ENCODE peak calls at places on chromosomes 16 and 17, in seven cellular contexts. One of them, this sample, is unnamed.

GRCh38 chr17:72725432-72726068 is 366.9 kb downstream of the SLC39A11 start:
- DNase-seq in NCI-H1092 treated with DMSO at 0.1 percent for 48 hours: peak
- DNase-seq in stimulated activated CD8-positive, alpha-beta memory T cell treated with anti-CD3 and anti-CD28 coated beads, Interleukin-4, amount 100 ng/mL, for 48 hours: peak
- DNase-seq in NCI-H2029: peak
- DNase-seq in occipital lobe: peak
- DNase-seq in activated T-cell treated with anti-CD3 and anti-CD28 coated beads, Interleukin-2, amount 50 U/mL, for 72 hours: peak
- DNase-seq in CD8-positive, alpha-beta memory T cell: peak
- DNase-seq in this sample: peak

GRCh38 chr17:3691539-3692166 is 4.3 kb downstream of the P2RX5 start:
- DNase-seq in NCI-H1092 treated with DMSO at 0.1 percent for 48 hours: no peak
- DNase-seq in stimulated activated CD8-positive, alpha-beta memory T cell treated with anti-CD3 and anti-CD28 coated beads, Interleukin-4, amount 100 ng/mL, for 48 hours: no peak
- DNase-seq in NCI-H2029: no peak
- DNase-seq in occipital lobe: no peak
- DNase-seq in activated T-cell treated with anti-CD3 and anti-CD28 coated beads, Interleukin-2, amount 50 U/mL, for 72 hours: no peak
- DNase-seq in CD8-positive, alpha-beta memory T cell: no peak
- DNase-seq in this sample: no peak

GRCh38 chr16:57045694-57046381 is 46.5 kb upstream of the CPNE2 start:
- DNase-seq in NCI-H1092 treated with DMSO at 0.1 percent for 48 hours: peak
- DNase-seq in stimulated activated CD8-positive, alpha-beta memory T cell treated with anti-CD3 and anti-CD28 coated beads, Interleukin-4, amount 100 ng/mL, for 48 hours: peak
- DNase-seq in NCI-H2029: no peak
- DNase-seq in occipital lobe: peak
- DNase-seq in activated T-cell treated with anti-CD3 and anti-CD28 coated beads, Interleukin-2, amount 50 U/mL, for 72 hours: no peak
- DNase-seq in CD8-positive, alpha-beta memory T cell: peak
- DNase-seq in this sample: peak

GRCh38 chr17:79102214-79102613 is 27.6 kb downstream of the ENGASE start:
- DNase-seq in NCI-H1092 treated with DMSO at 0.1 percent for 48 hours: no peak
- DNase-seq in stimulated activated CD8-positive, alpha-beta memory T cell treated with anti-CD3 and anti-CD28 coated beads, Interleukin-4, amount 100 ng/mL, for 48 hours: no peak
- DNase-seq in NCI-H2029: no peak
- DNase-seq in occipital lobe: no peak
- DNase-seq in activated T-cell treated with anti-CD3 and anti-CD28 coated beads, Interleukin-2, amount 50 U/mL, for 72 hours: no peak
- DNase-seq in CD8-positive, alpha-beta memory T cell: no peak
- DNase-seq in this sample: no peak

GRCh38 chr17:20706752-20707372 is 127.3 kb downstream of the CDRT15L2 start:
- DNase-seq in NCI-H1092 treated with DMSO at 0.1 percent for 48 hours: peak
- DNase-seq in stimulated activated CD8-positive, alpha-beta memory T cell treated with anti-CD3 and anti-CD28 coated beads, Interleukin-4, amount 100 ng/mL, for 48 hours: no peak
- DNase-seq in NCI-H2029: no peak
- DNase-seq in occipital lobe: no peak
- DNase-seq in activated T-cell treated with anti-CD3 and anti-CD28 coated beads, Interleukin-2, amount 50 U/mL, for 72 hours: no peak
- DNase-seq in CD8-positive, alpha-beta memory T cell: no peak
- DNase-seq in this sample: no peak

GRCh38 chr16:19223235-19223847 is 55.3 kb downstream of the SYT17 start:
- DNase-seq in NCI-H1092 treated with DMSO at 0.1 percent for 48 hours: no peak
- DNase-seq in stimulated activated CD8-positive, alpha-beta memory T cell treated with anti-CD3 and anti-CD28 coated beads, Interleukin-4, amount 100 ng/mL, for 48 hours: peak
- DNase-seq in NCI-H2029: no peak
- DNase-seq in occipital lobe: no peak
- DNase-seq in activated T-cell treated with anti-CD3 and anti-CD28 coated beads, Interleukin-2, amount 50 U/mL, for 72 hours: peak
- DNase-seq in CD8-positive, alpha-beta memory T cell: no peak
- DNase-seq in this sample: no peak

GRCh38 chr16:81885976-81886586 is 107.0 kb downstream of the PLCG2 start:
- DNase-seq in NCI-H1092 treated with DMSO at 0.1 percent for 48 hours: no peak
- DNase-seq in stimulated activated CD8-positive, alpha-beta memory T cell treated with anti-CD3 and anti-CD28 coated beads, Interleukin-4, amount 100 ng/mL, for 48 hours: peak
- DNase-seq in NCI-H2029: no peak
- DNase-seq in occipital lobe: no peak
- DNase-seq in activated T-cell treated with anti-CD3 and anti-CD28 coated beads, Interleukin-2, amount 50 U/mL, for 72 hours: peak
- DNase-seq in CD8-positive, alpha-beta memory T cell: peak
- DNase-seq in this sample: no peak

GRCh38 chr16:89122322-89122831 is 28.7 kb downstream of the ACSF3 start:
- DNase-seq in NCI-H1092 treated with DMSO at 0.1 percent for 48 hours: peak
- DNase-seq in stimulated activated CD8-positive, alpha-beta memory T cell treated with anti-CD3 and anti-CD28 coated beads, Interleukin-4, amount 100 ng/mL, for 48 hours: no peak
- DNase-seq in NCI-H2029: peak
- DNase-seq in occipital lobe: no peak
- DNase-seq in activated T-cell treated with anti-CD3 and anti-CD28 coated beads, Interleukin-2, amount 50 U/mL, for 72 hours: peak
- DNase-seq in CD8-positive, alpha-beta memory T cell: peak
- DNase-seq in this sample: no peak

GRCh38 chr17:17062356-17062755 is 20.1 kb downstream of the MPRIP start:
- DNase-seq in NCI-H1092 treated with DMSO at 0.1 percent for 48 hours: no peak
- DNase-seq in stimulated activated CD8-positive, alpha-beta memory T cell treated with anti-CD3 and anti-CD28 coated beads, Interleukin-4, amount 100 ng/mL, for 48 hours: no peak
- DNase-seq in NCI-H2029: no peak
- DNase-seq in occipital lobe: no peak
- DNase-seq in activated T-cell treated with anti-CD3 and anti-CD28 coated beads, Interleukin-2, amount 50 U/mL, for 72 hours: no peak
- DNase-seq in CD8-positive, alpha-beta memory T cell: no peak
- DNase-seq in this sample: peak

GRCh38 chr17:41863074-41863843 is 2.0 kb downstream of the KLHL11 start:
- DNase-seq in NCI-H1092 treated with DMSO at 0.1 percent for 48 hours: no peak
- DNase-seq in stimulated activated CD8-positive, alpha-beta memory T cell treated with anti-CD3 and anti-CD28 coated beads, Interleukin-4, amount 100 ng/mL, for 48 hours: peak
- DNase-seq in NCI-H2029: no peak
- DNase-seq in occipital lobe: no peak
- DNase-seq in activated T-cell treated with anti-CD3 and anti-CD28 coated beads, Interleukin-2, amount 50 U/mL, for 72 hours: peak
- DNase-seq in CD8-positive, alpha-beta memory T cell: peak
- DNase-seq in this sample: no peak

GRCh38 chr17:45705123-45706009 is 78.8 kb upstream of the CRHR1 start:
- DNase-seq in NCI-H1092 treated with DMSO at 0.1 percent for 48 hours: no peak
- DNase-seq in stimulated activated CD8-positive, alpha-beta memory T cell treated with anti-CD3 and anti-CD28 coated beads, Interleukin-4, amount 100 ng/mL, for 48 hours: peak
- DNase-seq in NCI-H2029: no peak
- DNase-seq in occipital lobe: peak
- DNase-seq in activated T-cell treated with anti-CD3 and anti-CD28 coated beads, Interleukin-2, amount 50 U/mL, for 72 hours: peak
- DNase-seq in CD8-positive, alpha-beta memory T cell: no peak
- DNase-seq in this sample: no peak

GRCh38 chr17:67441052-67441738 is 64.1 kb downstream of the PITPNC1 start:
- DNase-seq in NCI-H1092 treated with DMSO at 0.1 percent for 48 hours: no peak
- DNase-seq in stimulated activated CD8-positive, alpha-beta memory T cell treated with anti-CD3 and anti-CD28 coated beads, Interleukin-4, amount 100 ng/mL, for 48 hours: peak
- DNase-seq in NCI-H2029: peak
- DNase-seq in occipital lobe: no peak
- DNase-seq in activated T-cell treated with anti-CD3 and anti-CD28 coated beads, Interleukin-2, amount 50 U/mL, for 72 hours: peak
- DNase-seq in CD8-positive, alpha-beta memory T cell: peak
- DNase-seq in this sample: peak

GRCh38 chr17:27244481-27245223 is 49.3 kb upstream of the WSB1 start:
- DNase-seq in NCI-H1092 treated with DMSO at 0.1 percent for 48 hours: no peak
- DNase-seq in stimulated activated CD8-positive, alpha-beta memory T cell treated with anti-CD3 and anti-CD28 coated beads, Interleukin-4, amount 100 ng/mL, for 48 hours: no peak
- DNase-seq in NCI-H2029: no peak
- DNase-seq in occipital lobe: no peak
- DNase-seq in activated T-cell treated with anti-CD3 and anti-CD28 coated beads, Interleukin-2, amount 50 U/mL, for 72 hours: no peak
- DNase-seq in CD8-positive, alpha-beta memory T cell: no peak
- DNase-seq in this sample: peak

GRCh38 chr17:5703736-5704135 is 119.4 kb upstream of the NLRP1 start:
- DNase-seq in NCI-H1092 treated with DMSO at 0.1 percent for 48 hours: no peak
- DNase-seq in stimulated activated CD8-positive, alpha-beta memory T cell treated with anti-CD3 and anti-CD28 coated beads, Interleukin-4, amount 100 ng/mL, for 48 hours: no peak
- DNase-seq in NCI-H2029: no peak
- DNase-seq in occipital lobe: no peak
- DNase-seq in activated T-cell treated with anti-CD3 and anti-CD28 coated beads, Interleukin-2, amount 50 U/mL, for 72 hours: no peak
- DNase-seq in CD8-positive, alpha-beta memory T cell: no peak
- DNase-seq in this sample: peak

GRCh38 chr17:76997981-76998531 is 129.9 kb downstream of the MGAT5B start:
- DNase-seq in NCI-H1092 treated with DMSO at 0.1 percent for 48 hours: no peak
- DNase-seq in stimulated activated CD8-positive, alpha-beta memory T cell treated with anti-CD3 and anti-CD28 coated beads, Interleukin-4, amount 100 ng/mL, for 48 hours: peak
- DNase-seq in NCI-H2029: no peak
- DNase-seq in occipital lobe: no peak
- DNase-seq in activated T-cell treated with anti-CD3 and anti-CD28 coated beads, Interleukin-2, amount 50 U/mL, for 72 hours: peak
- DNase-seq in CD8-positive, alpha-beta memory T cell: peak
- DNase-seq in this sample: no peak

GRCh38 chr17:49352587-49353154 is 9.4 kb downstream of the ZNF652 start:
- DNase-seq in NCI-H1092 treated with DMSO at 0.1 percent for 48 hours: no peak
- DNase-seq in stimulated activated CD8-positive, alpha-beta memory T cell treated with anti-CD3 and anti-CD28 coated beads, Interleukin-4, amount 100 ng/mL, for 48 hours: no peak
- DNase-seq in NCI-H2029: no peak
- DNase-seq in occipital lobe: no peak
- DNase-seq in activated T-cell treated with anti-CD3 and anti-CD28 coated beads, Interleukin-2, amount 50 U/mL, for 72 hours: no peak
- DNase-seq in CD8-positive, alpha-beta memory T cell: no peak
- DNase-seq in this sample: no peak

GRCh38 chr17:81966343-81967243 is 5.6 kb upstream of the NOTUM start:
- DNase-seq in NCI-H1092 treated with DMSO at 0.1 percent for 48 hours: no peak
- DNase-seq in stimulated activated CD8-positive, alpha-beta memory T cell treated with anti-CD3 and anti-CD28 coated beads, Interleukin-4, amount 100 ng/mL, for 48 hours: no peak
- DNase-seq in NCI-H2029: peak
- DNase-seq in occipital lobe: no peak
- DNase-seq in activated T-cell treated with anti-CD3 and anti-CD28 coated beads, Interleukin-2, amount 50 U/mL, for 72 hours: no peak
- DNase-seq in CD8-positive, alpha-beta memory T cell: no peak
- DNase-seq in this sample: no peak

GRCh38 chr17:83187782-83188311 is 108.4 kb downstream of the METRNL start:
- DNase-seq in NCI-H1092 treated with DMSO at 0.1 percent for 48 hours: no peak
- DNase-seq in stimulated activated CD8-positive, alpha-beta memory T cell treated with anti-CD3 and anti-CD28 coated beads, Interleukin-4, amount 100 ng/mL, for 48 hours: peak
- DNase-seq in NCI-H2029: no peak
- DNase-seq in occipital lobe: no peak
- DNase-seq in activated T-cell treated with anti-CD3 and anti-CD28 coated beads, Interleukin-2, amount 50 U/mL, for 72 hours: no peak
- DNase-seq in CD8-positive, alpha-beta memory T cell: no peak
- DNase-seq in this sample: no peak

GRCh38 chr16:56346131-56346890 is 79.0 kb downstream of the AMFR start:
- DNase-seq in NCI-H1092 treated with DMSO at 0.1 percent for 48 hours: no peak
- DNase-seq in stimulated activated CD8-positive, alpha-beta memory T cell treated with anti-CD3 and anti-CD28 coated beads, Interleukin-4, amount 100 ng/mL, for 48 hours: no peak
- DNase-seq in NCI-H2029: no peak
- DNase-seq in occipital lobe: no peak
- DNase-seq in activated T-cell treated with anti-CD3 and anti-CD28 coated beads, Interleukin-2, amount 50 U/mL, for 72 hours: no peak
- DNase-seq in CD8-positive, alpha-beta memory T cell: no peak
- DNase-seq in this sample: no peak

GRCh38 chr17:9044796-9045470 is 23.6 kb downstream of the NTN1 start:
- DNase-seq in NCI-H1092 treated with DMSO at 0.1 percent for 48 hours: no peak
- DNase-seq in stimulated activated CD8-positive, alpha-beta memory T cell treated with anti-CD3 and anti-CD28 coated beads, Interleukin-4, amount 100 ng/mL, for 48 hours: no peak
- DNase-seq in NCI-H2029: no peak
- DNase-seq in occipital lobe: no peak
- DNase-seq in activated T-cell treated with anti-CD3 and anti-CD28 coated beads, Interleukin-2, amount 50 U/mL, for 72 hours: no peak
- DNase-seq in CD8-positive, alpha-beta memory T cell: no peak
- DNase-seq in this sample: no peak

GRCh38 chr17:37742114-37742761 is 2.6 kb downstream of the HNF1B start:
- DNase-seq in NCI-H1092 treated with DMSO at 0.1 percent for 48 hours: no peak
- DNase-seq in stimulated activated CD8-positive, alpha-beta memory T cell treated with anti-CD3 and anti-CD28 coated beads, Interleukin-4, amount 100 ng/mL, for 48 hours: peak
- DNase-seq in NCI-H2029: no peak
- DNase-seq in occipital lobe: no peak
- DNase-seq in activated T-cell treated with anti-CD3 and anti-CD28 coated beads, Interleukin-2, amount 50 U/mL, for 72 hours: peak
- DNase-seq in CD8-positive, alpha-beta memory T cell: no peak
- DNase-seq in this sample: no peak

GRCh38 chr17:57873261-57874057 is 23.6 kb upstream of the MRPS23 start:
- DNase-seq in NCI-H1092 treated with DMSO at 0.1 percent for 48 hours: no peak
- DNase-seq in stimulated activated CD8-positive, alpha-beta memory T cell treated with anti-CD3 and anti-CD28 coated beads, Interleukin-4, amount 100 ng/mL, for 48 hours: no peak
- DNase-seq in NCI-H2029: no peak
- DNase-seq in occipital lobe: no peak
- DNase-seq in activated T-cell treated with anti-CD3 and anti-CD28 coated beads, Interleukin-2, amount 50 U/mL, for 72 hours: no peak
- DNase-seq in CD8-positive, alpha-beta memory T cell: no peak
- DNase-seq in this sample: no peak

GRCh38 chr16:29943846-29944669 is 17.8 kb upstream of the TMEM219 start:
- DNase-seq in NCI-H1092 treated with DMSO at 0.1 percent for 48 hours: peak
- DNase-seq in stimulated activated CD8-positive, alpha-beta memory T cell treated with anti-CD3 and anti-CD28 coated beads, Interleukin-4, amount 100 ng/mL, for 48 hours: no peak
- DNase-seq in NCI-H2029: peak
- DNase-seq in occipital lobe: no peak
- DNase-seq in activated T-cell treated with anti-CD3 and anti-CD28 coated beads, Interleukin-2, amount 50 U/mL, for 72 hours: no peak
- DNase-seq in CD8-positive, alpha-beta memory T cell: no peak
- DNase-seq in this sample: peak

GRCh38 chr16:82232806-82233205 is 62.8 kb upstream of the MPHOSPH6 start:
- DNase-seq in NCI-H1092 treated with DMSO at 0.1 percent for 48 hours: no peak
- DNase-seq in stimulated activated CD8-positive, alpha-beta memory T cell treated with anti-CD3 and anti-CD28 coated beads, Interleukin-4, amount 100 ng/mL, for 48 hours: no peak
- DNase-seq in NCI-H2029: no peak
- DNase-seq in occipital lobe: no peak
- DNase-seq in activated T-cell treated with anti-CD3 and anti-CD28 coated beads, Interleukin-2, amount 50 U/mL, for 72 hours: no peak
- DNase-seq in CD8-positive, alpha-beta memory T cell: no peak
- DNase-seq in this sample: no peak

GRCh38 chr17:41048441-41048840 is 1.3 kb upstream of the KRTAP2-1 start:
- DNase-seq in NCI-H1092 treated with DMSO at 0.1 percent for 48 hours: no peak
- DNase-seq in stimulated activated CD8-positive, alpha-beta memory T cell treated with anti-CD3 and anti-CD28 coated beads, Interleukin-4, amount 100 ng/mL, for 48 hours: no peak
- DNase-seq in NCI-H2029: no peak
- DNase-seq in occipital lobe: no peak
- DNase-seq in activated T-cell treated with anti-CD3 and anti-CD28 coated beads, Interleukin-2, amount 50 U/mL, for 72 hours: no peak
- DNase-seq in CD8-positive, alpha-beta memory T cell: no peak
- DNase-seq in this sample: no peak

GRCh38 chr16:75000481-75001081 is 1.8 kb downstream of the ZNRF1 start:
- DNase-seq in NCI-H1092 treated with DMSO at 0.1 percent for 48 hours: peak
- DNase-seq in stimulated activated CD8-positive, alpha-beta memory T cell treated with anti-CD3 and anti-CD28 coated beads, Interleukin-4, amount 100 ng/mL, for 48 hours: no peak
- DNase-seq in NCI-H2029: no peak
- DNase-seq in occipital lobe: no peak
- DNase-seq in activated T-cell treated with anti-CD3 and anti-CD28 coated beads, Interleukin-2, amount 50 U/mL, for 72 hours: no peak
- DNase-seq in CD8-positive, alpha-beta memory T cell: no peak
- DNase-seq in this sample: no peak

GRCh38 chr16:86823895-86824671 is 245.7 kb downstream of the FOXL1 start:
- DNase-seq in NCI-H1092 treated with DMSO at 0.1 percent for 48 hours: no peak
- DNase-seq in stimulated activated CD8-positive, alpha-beta memory T cell treated with anti-CD3 and anti-CD28 coated beads, Interleukin-4, amount 100 ng/mL, for 48 hours: no peak
- DNase-seq in NCI-H2029: no peak
- DNase-seq in occipital lobe: no peak
- DNase-seq in activated T-cell treated with anti-CD3 and anti-CD28 coated beads, Interleukin-2, amount 50 U/mL, for 72 hours: no peak
- DNase-seq in CD8-positive, alpha-beta memory T cell: no peak
- DNase-seq in this sample: peak

GRCh38 chr16:14284371-14284770 is 213.3 kb downstream of the MRTFB start:
- DNase-seq in NCI-H1092 treated with DMSO at 0.1 percent for 48 hours: no peak
- DNase-seq in stimulated activated CD8-positive, alpha-beta memory T cell treated with anti-CD3 and anti-CD28 coated beads, Interleukin-4, amount 100 ng/mL, for 48 hours: no peak
- DNase-seq in NCI-H2029: no peak
- DNase-seq in occipital lobe: no peak
- DNase-seq in activated T-cell treated with anti-CD3 and anti-CD28 coated beads, Interleukin-2, amount 50 U/mL, for 72 hours: no peak
- DNase-seq in CD8-positive, alpha-beta memory T cell: no peak
- DNase-seq in this sample: no peak

GRCh38 chr17:47990962-47991731 is 20.2 kb downstream of the CDK5RAP3 start:
- DNase-seq in NCI-H1092 treated with DMSO at 0.1 percent for 48 hours: peak
- DNase-seq in stimulated activated CD8-positive, alpha-beta memory T cell treated with anti-CD3 and anti-CD28 coated beads, Interleukin-4, amount 100 ng/mL, for 48 hours: no peak
- DNase-seq in NCI-H2029: no peak
- DNase-seq in occipital lobe: no peak
- DNase-seq in activated T-cell treated with anti-CD3 and anti-CD28 coated beads, Interleukin-2, amount 50 U/mL, for 72 hours: no peak
- DNase-seq in CD8-positive, alpha-beta memory T cell: no peak
- DNase-seq in this sample: no peak

GRCh38 chr17:50803676-50804075 is 31.7 kb upstream of the WFIKKN2 start:
- DNase-seq in NCI-H1092 treated with DMSO at 0.1 percent for 48 hours: no peak
- DNase-seq in stimulated activated CD8-positive, alpha-beta memory T cell treated with anti-CD3 and anti-CD28 coated beads, Interleukin-4, amount 100 ng/mL, for 48 hours: no peak
- DNase-seq in NCI-H2029: no peak
- DNase-seq in occipital lobe: no peak
- DNase-seq in activated T-cell treated with anti-CD3 and anti-CD28 coated beads, Interleukin-2, amount 50 U/mL, for 72 hours: no peak
- DNase-seq in CD8-positive, alpha-beta memory T cell: no peak
- DNase-seq in this sample: no peak

GRCh38 chr16:17213025-17213424 is 257.7 kb downstream of the XYLT1 start:
- DNase-seq in NCI-H1092 treated with DMSO at 0.1 percent for 48 hours: no peak
- DNase-seq in stimulated activated CD8-positive, alpha-beta memory T cell treated with anti-CD3 and anti-CD28 coated beads, Interleukin-4, amount 100 ng/mL, for 48 hours: no peak
- DNase-seq in NCI-H2029: no peak
- DNase-seq in occipital lobe: no peak
- DNase-seq in activated T-cell treated with anti-CD3 and anti-CD28 coated beads, Interleukin-2, amount 50 U/mL, for 72 hours: no peak
- DNase-seq in CD8-positive, alpha-beta memory T cell: peak
- DNase-seq in this sample: no peak

GRCh38 chr16:46727630-46728029 is 20.5 kb downstream of the MYLK3 start:
- DNase-seq in NCI-H1092 treated with DMSO at 0.1 percent for 48 hours: no peak
- DNase-seq in stimulated activated CD8-positive, alpha-beta memory T cell treated with anti-CD3 and anti-CD28 coated beads, Interleukin-4, amount 100 ng/mL, for 48 hours: no peak
- DNase-seq in NCI-H2029: no peak
- DNase-seq in occipital lobe: no peak
- DNase-seq in activated T-cell treated with anti-CD3 and anti-CD28 coated beads, Interleukin-2, amount 50 U/mL, for 72 hours: no peak
- DNase-seq in CD8-positive, alpha-beta memory T cell: no peak
- DNase-seq in this sample: no peak

GRCh38 chr16:85556456-85557082 is 56.6 kb upstream of the GSE1 start:
- DNase-seq in NCI-H1092 treated with DMSO at 0.1 percent for 48 hours: no peak
- DNase-seq in stimulated activated CD8-positive, alpha-beta memory T cell treated with anti-CD3 and anti-CD28 coated beads, Interleukin-4, amount 100 ng/mL, for 48 hours: peak
- DNase-seq in NCI-H2029: peak
- DNase-seq in occipital lobe: no peak
- DNase-seq in activated T-cell treated with anti-CD3 and anti-CD28 coated beads, Interleukin-2, amount 50 U/mL, for 72 hours: peak
- DNase-seq in CD8-positive, alpha-beta memory T cell: peak
- DNase-seq in this sample: no peak

GRCh38 chr17:77316191-77316641 is 175.4 kb downstream of the SEC14L1 start:
- DNase-seq in NCI-H1092 treated with DMSO at 0.1 percent for 48 hours: no peak
- DNase-seq in stimulated activated CD8-positive, alpha-beta memory T cell treated with anti-CD3 and anti-CD28 coated beads, Interleukin-4, amount 100 ng/mL, for 48 hours: no peak
- DNase-seq in NCI-H2029: no peak
- DNase-seq in occipital lobe: no peak
- DNase-seq in activated T-cell treated with anti-CD3 and anti-CD28 coated beads, Interleukin-2, amount 50 U/mL, for 72 hours: no peak
- DNase-seq in CD8-positive, alpha-beta memory T cell: no peak
- DNase-seq in this sample: peak

GRCh38 chr16:75256871-75257343 is 5.5 kb upstream of the BCAR1 start:
- DNase-seq in NCI-H1092 treated with DMSO at 0.1 percent for 48 hours: peak
- DNase-seq in stimulated activated CD8-positive, alpha-beta memory T cell treated with anti-CD3 and anti-CD28 coated beads, Interleukin-4, amount 100 ng/mL, for 48 hours: no peak
- DNase-seq in NCI-H2029: no peak
- DNase-seq in occipital lobe: no peak
- DNase-seq in activated T-cell treated with anti-CD3 and anti-CD28 coated beads, Interleukin-2, amount 50 U/mL, for 72 hours: no peak
- DNase-seq in CD8-positive, alpha-beta memory T cell: no peak
- DNase-seq in this sample: peak